ENCODE peak calls at places on chromosomes 12 and 14, in ten cellular contexts. J, U, L, N, C, W, O, I, P and M are unnamed samples.

GRCh38 chr14:69132513-69133181 is 20.3 kb downstream of the DCAF5 start:
- DNase-seq in J (no peak), U (no peak), L (no peak), N (no peak), C (no peak), W (no peak), O (no peak), I (no peak), P (no peak), M (no peak)

GRCh38 chr14:104315625-104316024 is 177.2 kb downstream of the KIF26A start:
- DNase-seq in J (no peak), U (no peak), L (no peak), N (no peak), C (no peak), W (no peak), O (no peak), I (no peak), P (no peak), M (no peak)

GRCh38 chr14:24013654-24014514 is 25.2 kb downstream of the DHRS4L2 start:
- DNase-seq in J (peak), U (peak), L (peak), N (peak), C (peak), W (peak), O (peak), I (peak), P (peak), M (peak)

GRCh38 chr14:89093083-89093482 is 268.6 kb downstream of the TTC8 start:
- DNase-seq in J (no peak), U (no peak), L (no peak), N (no peak), C (no peak), W (no peak), O (no peak), I (no peak), P (no peak), M (no peak)

GRCh38 chr12:54298904-54299303 is 1.9 kb downstream of the NFE2 start:
- DNase-seq in J (no peak), U (no peak), L (no peak), N (no peak), C (no peak), W (no peak), O (no peak), I (no peak), P (no peak), M (no peak)

GRCh38 chr14:58109761-58110160 is 42.3 kb downstream of the ARMH4 start:
- DNase-seq in J (no peak), U (no peak), L (no peak), N (no peak), C (no peak), W (no peak), O (no peak), I (no peak), P (no peak), M (no peak)

GRCh38 chr12:6764011-6764828 is 1.9 kb upstream of the PTMS start:
- DNase-seq in J (peak), U (peak), L (peak), N (peak), C (peak), W (no peak), O (peak), I (peak), P (peak), M (peak)

GRCh38 chr12:124713436-124714082 is 146.1 kb upstream of the NCOR2 start:
- DNase-seq in J (peak), U (peak), L (peak), N (no peak), C (no peak), W (peak), O (no peak), I (no peak), P (peak), M (no peak)

GRCh38 chr12:2264622-2265306 is 212.0 kb downstream of the CACNA1C start:
- DNase-seq in J (peak), U (no peak), L (no peak), N (peak), C (peak), W (no peak), O (peak), I (no peak), P (no peak), M (no peak)